ENCODE peak calls at places on chromosomes 4 and X, in eight cellular contexts. K is colonic mucosa, U is left ventricle myocardium inferior, J is fibroblast of lung, F is heart right ventricle, R is pancreas, H is psoas muscle, V is SK-N-SH. T is an unnamed sample.

GRCh38 chr4:61428950-61429349 is 228.8 kb downstream of the ADGRL3 start:
- DNase-seq in J (no peak), U (no peak), R (no peak), H (no peak), F (no peak), K (no peak), V (no peak), T (no peak)

GRCh38 chrX:10932842-10933440 is 178.2 kb upstream of the HCCS start:
- DNase-seq in U (no peak), F (no peak), J (peak; percentile 60), R (no peak), H (no peak), K (no peak), V (peak; percentile 6), T (peak; percentile 15)

GRCh38 chr4:8325284-8325973 is 55.9 kb downstream of the HTRA3 start:
- DNase-seq in R (no peak), J (no peak), K (no peak), H (no peak), F (no peak), U (no peak), V (no peak), T (peak; percentile 37)

GRCh38 chr4:66577922-66578321 is 907.6 kb upstream of the EPHA5 start:
- DNase-seq in U (no peak), R (no peak), H (no peak), F (no peak), K (no peak), J (no peak), V (no peak), T (no peak)

GRCh38 chr4:118352843-118353373 is at the start of gene PRSS12:
- DNase-seq in K (peak; percentile 83), J (peak; percentile 75), F (peak; percentile 54), R (peak; percentile 87), U (peak; percentile 48), V (peak; percentile 96), H (peak; percentile 72), T (peak; percentile 54)

GRCh38 chr4:118757761-118758213 is 72.6 kb downstream of the METTL14 start:
- DNase-seq in U (no peak), V (no peak), F (no peak), H (no peak), R (no peak), J (peak; percentile 92), K (no peak), T (peak; percentile 74)

GRCh38 chr4:125283702-125284279 is 31.0 kb upstream of the FAT4 start:
- DNase-seq in U (no peak), V (peak; percentile 37), F (no peak), K (no peak), R (no peak), J (peak; percentile 66), H (no peak), T (peak; percentile 56)

GRCh38 chr4:133594246-133595207 is 445.4 kb downstream of the PCDH10 start:
- DNase-seq in V (no peak), H (no peak), U (no peak), F (no peak), K (no peak), J (peak; percentile 75), R (no peak), T (peak; percentile 63)

GRCh38 chrX:40010550-40011364 is 87.0 kb downstream of the BCOR start:
- DNase-seq in H (no peak), R (no peak), V (peak; percentile 66), U (no peak), F (no peak), J (no peak), K (no peak), T (no peak)

GRCh38 chr4:140095694-140096482 is 58.1 kb downstream of the MAML3 start:
- DNase-seq in H (no peak), K (no peak), J (peak; percentile 97), V (peak; percentile 37), R (no peak), F (peak; percentile 23), U (peak; percentile 33), T (peak; percentile 95)

GRCh38 chr4:119025916-119026661 is 109.5 kb upstream of the MYOZ2 start:
- DNase-seq in J (peak; percentile 97), F (no peak), H (no peak), R (no peak), V (no peak), K (no peak), U (no peak), T (peak; percentile 94)

GRCh38 chr4:42630908-42631307 is 26.0 kb downstream of the ATP8A1 start:
- DNase-seq in R (no peak), F (no peak), K (no peak), H (no peak), U (no peak), V (no peak), J (no peak), T (no peak)

GRCh38 chrX:121579016-121579760 is 531.8 kb downstream of the GLUD2 start:
- DNase-seq in F (no peak), R (peak; percentile 19), U (no peak), J (no peak), H (no peak), V (peak; percentile 3), K (peak; percentile 26), T (peak; percentile 26)

GRCh38 chr4:2907706-2908293 is 55.4 kb downstream of the NOP14 start:
- DNase-seq in H (no peak), R (peak; percentile 63), V (no peak), K (no peak), U (no peak), F (no peak), J (no peak), T (no peak)

GRCh38 chrX:48645669-48646068 is 37.9 kb upstream of the WAS start:
- DNase-seq in H (no peak), R (no peak), V (no peak), J (no peak), F (no peak), U (no peak), K (no peak), T (no peak)

GRCh38 chr4:108141213-108142045 is 27.3 kb downstream of the LEF1 start:
- DNase-seq in U (no peak), F (no peak), R (no peak), H (no peak), J (no peak), V (no peak), K (no peak), T (no peak)

GRCh38 chr4:139815646-139816601 is 150.3 kb downstream of the MGST2 start:
- DNase-seq in F (peak; percentile 38), R (no peak), J (peak; percentile 83), H (peak; percentile 78), K (no peak), V (no peak), U (peak; percentile 25), T (peak; percentile 52)

GRCh38 chr4:15336410-15337184 is 91.2 kb upstream of the C1QTNF7 start:
- DNase-seq in V (no peak), H (no peak), K (no peak), U (no peak), F (no peak), R (no peak), J (peak; percentile 73), T (peak; percentile 75)

GRCh38 chr4:170400346-170400745 is 310.6 kb upstream of the AADAT start:
- DNase-seq in J (no peak), K (no peak), R (no peak), V (no peak), F (no peak), H (no peak), U (no peak), T (no peak)

DNA sequence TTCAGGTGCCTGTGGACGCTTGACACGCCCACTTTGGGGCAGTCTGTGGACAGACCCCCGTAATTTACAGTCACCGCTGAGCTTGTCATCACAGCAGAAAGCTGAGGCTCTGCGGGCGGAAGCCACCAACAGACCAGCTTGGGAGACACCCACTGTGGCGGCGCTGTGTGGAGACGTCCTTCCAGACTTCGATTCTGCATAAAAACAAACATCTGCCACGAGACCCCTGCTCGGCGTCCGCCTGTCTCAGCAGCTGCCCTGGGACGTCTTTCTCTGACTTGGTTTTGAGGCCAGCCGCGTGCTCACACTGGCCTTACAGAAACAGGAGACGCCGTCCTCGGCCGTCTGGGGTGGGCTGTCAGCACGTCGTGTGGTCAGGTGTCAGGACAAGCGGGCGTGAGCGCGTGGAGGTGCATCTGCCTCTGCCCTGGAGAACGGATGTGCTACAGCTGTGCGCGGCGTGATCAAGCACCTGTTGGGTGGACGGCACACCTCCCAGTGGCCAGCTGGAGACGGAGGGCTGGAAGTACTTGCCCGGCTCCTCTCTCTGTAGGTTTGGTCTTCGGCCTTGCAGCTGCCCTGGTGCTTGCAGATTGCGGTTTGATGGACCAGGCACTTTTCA is 37.5 kb downstream of the PIGG start:
- DNase-seq in J (no peak), U (no peak), F (no peak), H (no peak), R (no peak), K (no peak), V (no peak), T (no peak)
- H3K36me3 ChIP-seq in J (peaks cover 7% of the 10 kb centered on the region), U (peaks cover 65% of the 10 kb centered on the region), F (peaks cover 64% of the 10 kb centered on the region), H (peaks cover 80% of the 10 kb centered on the region), R (peaks cover 13% of the 10 kb centered on the region), K (peaks cover 4% of the 10 kb centered on the region), V (peaks cover 4% of the 10 kb centered on the region), T (peaks cover 18% of the 10 kb centered on the region)

GRCh38 chr4:116180056-116180690 is 905.2 kb downstream of the TRAM1L1 start:
- DNase-seq in K (no peak), J (peak; percentile 0), U (no peak), V (peak; percentile 24), R (no peak), F (no peak), H (no peak), T (peak; percentile 8)

DNA sequence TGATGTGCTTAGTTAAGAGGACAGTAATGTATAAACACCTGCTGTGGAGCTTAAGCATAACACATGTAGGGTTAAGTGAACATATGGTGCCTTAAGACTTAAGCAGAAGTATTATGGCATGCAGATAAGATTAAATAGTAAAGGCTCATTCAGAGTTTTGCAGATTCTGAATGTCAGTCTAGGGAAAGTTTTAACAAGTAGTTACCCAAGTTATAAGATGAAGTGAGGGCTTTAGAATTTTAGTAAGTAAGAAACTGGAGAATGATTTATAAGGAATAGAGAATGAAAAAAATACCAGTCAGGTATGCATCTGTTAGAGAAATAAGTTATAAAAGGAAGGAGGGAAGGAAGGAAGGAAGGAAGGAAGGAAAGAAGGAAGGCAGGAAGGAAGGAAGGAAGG is 902.1 kb downstream of the TRAM1L1 start:
- DNase-seq in H (no peak), R (no peak), U (no peak), J (no peak), F (no peak), V (no peak), K (no peak), T (no peak)
- TF ChIP-seq CTCF in H (no peak), R (no peak), U (no peak), J (no peak), F (no peak), V (no peak), K (no peak), T (no peak)

GRCh38 chrX:71292669-71293379 is 8.7 kb upstream of the ITGB1BP2 start:
- DNase-seq in K (no peak), H (no peak), J (peak; percentile 33), U (no peak), V (no peak), F (no peak), R (no peak), T (peak; percentile 25)
- H3K36me3 ChIP-seq in K (no peaks in the 10 kb centered on the region), H (peaks cover 79% of the 10 kb centered on the region), J (peaks cover 5% of the 10 kb centered on the region), U (peaks cover 75% of the 10 kb centered on the region), V (peaks cover 90% of the 10 kb centered on the region), F (peaks cover 75% of the 10 kb centered on the region), R (peaks cover 52% of the 10 kb centered on the region), T (peaks cover 6% of the 10 kb centered on the region)

DNA sequence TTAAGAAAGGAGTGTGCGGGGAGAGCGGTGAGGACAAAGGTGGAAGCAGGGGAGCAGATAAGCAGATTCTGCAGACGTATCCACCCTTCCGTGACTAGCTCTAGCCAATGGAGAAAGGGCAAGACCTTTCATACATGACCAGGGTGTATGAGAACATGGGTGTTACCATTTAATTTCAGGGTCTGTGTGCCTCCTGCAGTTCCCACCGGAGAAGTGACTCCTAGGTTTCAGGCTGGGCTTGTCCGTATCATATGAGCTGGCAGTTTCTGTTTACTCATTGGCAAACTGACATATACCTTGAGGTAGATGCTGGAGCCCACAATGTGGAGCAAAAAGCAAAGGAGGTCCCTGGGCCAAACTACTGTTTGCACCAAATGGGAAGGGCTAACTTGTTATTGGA is 6.8 kb downstream of the RBM47 start:
- DNase-seq in H (no peak), K (no peak), R (peak; percentile 39), J (no peak), V (no peak), U (no peak), F (no peak), T (peak; percentile 94)
- TF ChIP-seq CTCF in H (no peak), K (no peak), R (no peak), J (no peak), V (no peak), U (no peak), F (no peak), T (no peak)

T was measured in bronchial epithelial cell.